ENCODE peak calls at places on chromosomes 5 and 9, in ten cellular contexts. J, G, P, V, W, T, K, Y, Q and U are unnamed samples.

GRCh38 chr9:121895836-121896544 is 197.1 kb downstream of the TTLL11 start:
- DNase-seq in P (no peak), T (no peak), Y (no peak), G (no peak), K (no peak), W (no peak), Q (no peak), V (peak), J (no peak), U (no peak)

GRCh38 chr5:88684136-88684500 is 198.9 kb downstream of the MEF2C start:
- DNase-seq in W (no peak), V (no peak), K (no peak), Y (no peak), G (no peak), T (no peak), Q (no peak), P (no peak), J (no peak), U (no peak)

GRCh38 chr9:76459691-76460635 is 981 bp downstream of the GCNT1 start:
- DNase-seq in Q (no peak), Y (peak), V (peak), J (peak), P (peak), G (peak), K (peak), T (no peak), W (peak), U (peak)

GRCh38 chr9:6777218-6777902 is 19.6 kb downstream of the KDM4C start:
- DNase-seq in J (no peak), W (no peak), K (no peak), Y (no peak), Q (no peak), T (no peak), P (no peak), V (no peak), G (no peak), U (no peak)

GRCh38 chr5:2373631-2374030 is 377.8 kb downstream of the IRX2 start:
- DNase-seq in W (no peak), G (no peak), T (no peak), V (no peak), K (no peak), Q (no peak), Y (no peak), P (no peak), J (no peak), U (no peak)

GRCh38 chr9:83991355-83991754 is 10.8 kb downstream of the RMI1 start:
- DNase-seq in W (no peak), J (no peak), G (no peak), Q (no peak), K (no peak), T (no peak), Y (no peak), V (no peak), P (no peak), U (no peak)

GRCh38 chr5:126360467-126360866 is 62.7 kb upstream of the GRAMD2B start:
- DNase-seq in Y (no peak), T (no peak), V (no peak), K (no peak), G (no peak), Q (no peak), W (no peak), P (no peak), J (no peak), U (no peak)

GRCh38 chr5:154158379-154158738 is 32.2 kb upstream of the GALNT10 start:
- DNase-seq in P (no peak), T (no peak), K (no peak), Q (no peak), V (no peak), W (no peak), J (no peak), Y (no peak), G (no peak), U (no peak)

GRCh38 chr9:16867571-16868311 is 2.7 kb downstream of the BNC2 start:
- DNase-seq in V (peak), K (no peak), J (no peak), W (no peak), T (peak), G (no peak), Y (no peak), P (no peak), Q (no peak), U (no peak)

GRCh38 chr5:10333154-10334006 is 20.1 kb upstream of the MARCHF6 start:
- DNase-seq in J (no peak), P (peak), G (peak), Y (peak), K (peak), W (no peak), Q (peak), T (no peak), V (no peak), U (no peak)

GRCh38 chr9:99296375-99296951 is 74.4 kb downstream of the SEC61B start:
- DNase-seq in T (no peak), V (no peak), G (peak), Y (peak), Q (peak), P (peak), K (no peak), W (no peak), J (peak), U (no peak)

GRCh38 chr5:57539281-57539701 is 56.7 kb upstream of the ACTBL2 start:
- DNase-seq in W (no peak), P (no peak), Y (no peak), K (no peak), J (no peak), Q (no peak), T (no peak), G (no peak), V (no peak), U (no peak)

GRCh38 chr9:131645078-131645776 is 94.6 kb downstream of the RAPGEF1 start:
- DNase-seq in K (no peak), V (no peak), Y (no peak), J (no peak), P (no peak), G (no peak), Q (no peak), T (no peak), W (no peak), U (no peak)

GRCh38 chr9:87551692-87552303 is 54.1 kb downstream of the DAPK1 start:
- DNase-seq in W (no peak), T (no peak), K (no peak), G (no peak), P (no peak), J (no peak), Q (no peak), Y (no peak), V (no peak), U (no peak)

GRCh38 chr5:39716532-39716971 is 291.8 kb upstream of the DAB2 start:
- DNase-seq in Y (peak), K (peak), V (no peak), T (no peak), P (no peak), J (peak), W (no peak), G (peak), Q (no peak), U (no peak)

GRCh38 chr9:88923653-88924284 is 67.5 kb upstream of the S1PR3 start:
- DNase-seq in P (peak), T (no peak), J (no peak), Y (no peak), K (no peak), V (no peak), G (no peak), W (no peak), Q (no peak), U (no peak)

GRCh38 chr5:57117601-57118000 is 56.3 kb upstream of the GPBP1 start:
- DNase-seq in P (no peak), Y (no peak), V (no peak), Q (no peak), K (no peak), T (no peak), J (no peak), G (no peak), W (no peak), U (no peak)

GRCh38 chr5:2263763-2264162 is 381.0 kb upstream of the IRX4 start:
- DNase-seq in T (no peak), Q (no peak), V (no peak), P (peak), Y (no peak), J (no peak), G (no peak), K (no peak), W (no peak), U (no peak)

GRCh38 chr5:75265731-75266130 is 29.1 kb upstream of the ANKRD31 start:
- DNase-seq in J (no peak), W (no peak), Y (peak), K (no peak), V (no peak), G (peak), T (no peak), Q (no peak), P (no peak), U (no peak)

GRCh38 chr5:1751026-1751863 is 48.4 kb downstream of the MRPL36 start:
- DNase-seq in P (peak), G (no peak), V (no peak), Q (no peak), J (peak), T (no peak), Y (no peak), K (no peak), W (no peak), U (no peak)

GRCh38 chr5:160133071-160133917 is 14.0 kb upstream of the PWWP2A start:
- DNase-seq in T (peak), Y (no peak), G (no peak), P (peak), W (no peak), K (peak), V (no peak), Q (no peak), J (no peak), U (no peak)

GRCh38 chr9:4497855-4498254 is 7.6 kb downstream of the SLC1A1 start:
- DNase-seq in P (no peak), K (no peak), V (no peak), G (no peak), W (no peak), Q (no peak), Y (no peak), T (no peak), J (no peak), U (no peak)

GRCh38 chr5:71887680-71888079 is 168.6 kb downstream of the CARTPT start:
- DNase-seq in Q (no peak), J (no peak), G (peak), W (no peak), K (no peak), Y (peak), P (no peak), V (no peak), T (no peak), U (no peak)

GRCh38 chr9:131618071-131618479 is 72.8 kb downstream of the PRRT1B start:
- DNase-seq in K (no peak), P (no peak), T (peak), Y (peak), J (no peak), V (no peak), W (no peak), G (no peak), Q (no peak), U (no peak)

GRCh38 chr5:106258591-106259125 is 1412.1 kb downstream of the EFNA5 start:
- DNase-seq in G (no peak), W (no peak), V (no peak), K (no peak), P (no peak), J (no peak), Q (no peak), T (no peak), Y (no peak), U (no peak)

GRCh38 chr5:3602713-3603502 is 7.3 kb downstream of the IRX1 start:
- DNase-seq in Y (peak), W (no peak), T (no peak), K (peak), G (peak), P (peak), Q (no peak), J (peak), V (peak), U (peak)

GRCh38 chr9:111005711-111006482 is 32.4 kb downstream of the LPAR1 start:
- DNase-seq in K (no peak), P (no peak), Q (no peak), T (no peak), J (no peak), V (no peak), W (no peak), Y (no peak), G (no peak), U (no peak)

GRCh38 chr9:109507421-109507838 is 9.3 kb upstream of the PTPN3 start:
- DNase-seq in T (peak), Y (no peak), W (no peak), J (no peak), Q (no peak), G (no peak), V (no peak), P (no peak), K (no peak), U (no peak)

GRCh38 chr9:137174722-137175293 is 3.0 kb upstream of the TMEM210 start:
- DNase-seq in Q (no peak), J (no peak), T (no peak), W (no peak), V (no peak), K (no peak), P (no peak), G (peak), Y (no peak), U (no peak)

GRCh38 chr5:150120062-150120441 is 33.7 kb upstream of the CSF1R start:
- DNase-seq in Q (no peak), W (no peak), J (no peak), T (no peak), Y (no peak), G (no peak), V (no peak), P (no peak), K (no peak), U (no peak)

GRCh38 chr9:110143969-110144545 is 63.9 kb downstream of the C9orf152 start:
- DNase-seq in P (no peak), V (no peak), W (no peak), Q (no peak), J (no peak), G (peak), Y (no peak), K (no peak), T (no peak), U (no peak)

GRCh38 chr5:160496334-160496733 is 74.7 kb downstream of the PTTG1 start:
- DNase-seq in W (no peak), Y (no peak), P (no peak), V (no peak), K (no peak), Q (no peak), T (no peak), J (no peak), G (no peak), U (no peak)

GRCh38 chr9:34578241-34579096 is 11.1 kb downstream of the CNTFR start:
- DNase-seq in W (no peak), P (no peak), G (no peak), T (no peak), Q (no peak), Y (peak), K (peak), J (peak), V (no peak), U (no peak)

GRCh38 chr5:93257616-93258015 is 323.4 kb downstream of the NR2F1-AS1 start:
- DNase-seq in K (no peak), J (no peak), T (no peak), G (no peak), W (no peak), V (no peak), Q (no peak), P (no peak), Y (no peak), U (no peak)

DNA sequence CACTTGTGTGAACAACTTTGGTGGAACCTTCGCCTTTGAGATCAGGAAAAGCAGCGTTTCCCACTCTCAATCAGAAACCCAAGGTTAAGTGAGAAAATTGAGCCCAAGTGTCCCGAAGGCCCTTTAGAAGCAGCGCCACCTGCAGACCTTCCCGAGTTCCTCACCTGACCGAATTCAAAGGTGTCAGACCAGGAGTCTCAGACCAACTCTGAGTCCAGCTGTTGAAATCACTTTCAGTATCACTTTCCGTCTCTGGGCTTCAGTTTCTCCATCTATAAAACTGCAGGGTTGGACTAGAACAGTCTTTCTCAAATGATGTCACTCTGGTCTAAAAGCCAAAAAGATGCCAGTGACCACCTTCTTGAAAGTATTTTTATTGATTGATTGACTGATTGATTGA is 31.7 kb upstream of the GRHPR start:
- DNase-seq in J (peak), V (no peak), Y (no peak), T (no peak), W (no peak), Q (no peak), P (no peak), G (peak), K (peak), U (no peak)
- TF ChIP-seq CTCF in J (peak), V (peak), Y (peak), T (no peak), W (no peak), Q (no peak), P (peak), G (peak), K (peak), U (no peak)

GRCh38 chr5:65817936-65818335 is 95.9 kb downstream of the NLN start:
- DNase-seq in V (no peak), J (no peak), P (no peak), W (no peak), Y (no peak), G (no peak), T (no peak), Q (no peak), K (no peak), U (no peak)

GRCh38 chr5:65820373-65820772 is 98.4 kb downstream of the NLN start:
- DNase-seq in Q (no peak), V (no peak), W (no peak), T (no peak), Y (no peak), J (no peak), P (no peak), K (no peak), G (no peak), U (no peak)

GRCh38 chr5:65819905-65820240 is 97.9 kb downstream of the NLN start:
- DNase-seq in T (no peak), W (no peak), Y (no peak), G (no peak), P (no peak), J (no peak), K (no peak), V (no peak), Q (no peak), U (no peak)

GRCh38 chr5:65819215-65819904 is 97.4 kb downstream of the NLN start:
- DNase-seq in V (no peak), W (no peak), K (no peak), J (no peak), T (no peak), Q (no peak), P (no peak), Y (no peak), G (no peak), U (no peak)

DNA sequence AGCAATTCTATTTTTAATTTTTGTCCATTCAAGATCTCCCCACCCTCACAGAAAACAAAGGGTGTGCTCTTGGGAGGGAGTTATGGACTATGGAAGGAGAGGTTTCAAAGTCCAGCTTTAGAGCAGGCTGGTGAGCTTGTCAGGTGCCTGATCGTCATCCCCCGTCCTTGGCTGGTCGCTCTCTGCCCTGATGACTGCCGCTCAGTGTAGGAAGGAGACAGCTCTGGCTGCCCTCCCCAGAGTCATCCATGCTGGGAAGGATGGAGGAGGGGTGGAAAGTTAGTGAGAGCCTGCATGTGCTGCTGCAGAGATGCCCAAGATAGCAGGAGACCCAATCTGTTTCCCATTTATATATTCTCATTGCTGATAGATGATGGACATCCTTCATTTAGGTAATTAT is 96.6 kb downstream of the NLN start:
- DNase-seq in V (no peak), T (no peak), Q (no peak), J (no peak), Y (peak), K (no peak), P (no peak), G (no peak), W (no peak), U (no peak)
- TF ChIP-seq CTCF in V (no peak), T (no peak), Q (no peak), J (no peak), Y (no peak), K (no peak), P (no peak), G (no peak), W (no peak), U (no peak)

GRCh38 chr9:20319241-20319640 is 303.1 kb downstream of the MLLT3 start:
- DNase-seq in T (no peak), Q (no peak), J (no peak), K (no peak), Y (no peak), G (no peak), P (no peak), V (no peak), W (no peak), U (no peak)
- TF ChIP-seq CTCF in T (no peak), Q (no peak), J (no peak), K (no peak), Y (no peak), G (no peak), P (no peak), V (no peak), W (no peak), U (no peak)

DNA sequence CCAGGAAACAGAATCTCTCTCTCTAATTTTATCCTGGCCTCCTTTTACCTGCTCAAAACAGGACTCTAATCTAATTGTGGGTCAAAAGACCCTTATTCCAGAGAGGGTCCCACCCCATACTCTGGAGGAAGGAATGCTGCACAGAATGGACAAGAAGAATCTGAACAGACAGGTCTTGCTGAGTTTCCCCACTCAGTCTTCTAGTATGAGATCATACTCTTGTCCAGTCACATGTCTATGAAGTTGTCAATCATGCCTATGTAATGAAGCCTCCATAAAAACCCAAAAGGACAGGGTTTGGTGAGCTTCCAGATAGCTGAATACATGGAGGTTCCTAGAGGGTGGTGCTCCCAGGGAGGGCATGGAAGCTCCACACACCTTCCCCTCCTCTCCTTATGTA is 123.9 kb upstream of the FER start:
- DNase-seq in Y (no peak), Q (no peak), K (no peak), G (no peak), W (no peak), T (no peak), P (no peak), V (no peak), J (no peak), U (no peak)
- TF ChIP-seq CTCF in Y (no peak), Q (no peak), K (no peak), G (no peak), W (no peak), T (no peak), P (no peak), V (no peak), J (no peak), U (no peak)

GRCh38 chr5:97046270-97046982 is 96.0 kb downstream of the LIX1 start:
- DNase-seq in V (no peak), G (no peak), Q (no peak), J (no peak), T (no peak), W (no peak), Y (no peak), K (no peak), P (no peak), U (no peak)
- TF ChIP-seq CTCF in V (no peak), G (peak), Q (no peak), J (no peak), T (no peak), W (no peak), Y (no peak), K (no peak), P (no peak), U (no peak)